ENCODE peak calls at places on chromosomes 7 and 10, in five cellular contexts. J is breast epithelium, U is IMR-90, B is A549, Z is spleen. R is an unnamed sample.
A peak's percentile ranks its signal among the peaks of the same experiment; 100 is the strongest.

GRCh38 chr7:19117870-19118608 is 603 bp upstream of the TWIST1 start:
- DNase-seq in B (no peak), Z (peak; percentile 63), U (peak; percentile 21), J (no peak), R (no peak)

GRCh38 chr7:836429-836828 is 4.2 kb downstream of the SUN1 start:
- DNase-seq in B (peak; percentile 18), J (no peak), U (peak; percentile 42), Z (no peak), R (no peak)

GRCh38 chr10:107072786-107073185 is 91.7 kb downstream of the SORCS1 start:
- DNase-seq in B (no peak), Z (no peak), J (no peak), U (no peak), R (no peak)

GRCh38 chr10:132198381-132199181 is 11.8 kb downstream of the DPYSL4 start:
- DNase-seq in U (no peak), J (no peak), B (no peak), Z (peak; percentile 76), R (no peak)

GRCh38 chr7:11910253-11910652 is 78.3 kb upstream of the THSD7A start:
- DNase-seq in B (no peak), J (no peak), Z (no peak), U (no peak), R (no peak)

GRCh38 chr10:92880233-92880861 is 32.0 kb downstream of the EXOC6 start:
- DNase-seq in Z (no peak), U (peak; percentile 63), B (peak; percentile 30), J (no peak), R (no peak)

GRCh38 chr7:70506463-70506862 is 625.5 kb upstream of the GALNT17 start:
- DNase-seq in U (no peak), Z (no peak), J (no peak), B (no peak), R (no peak)

GRCh38 chr10:131786756-131787605 is 113.8 kb upstream of the PPP2R2D start:
- DNase-seq in B (peak; percentile 26), J (peak; percentile 21), Z (no peak), U (peak; percentile 17), R (no peak)

GRCh38 chr7:150745086-150745485 is 7.9 kb downstream of the GIMAP5 start:
- DNase-seq in J (no peak), U (no peak), B (no peak), Z (no peak), R (no peak)

GRCh38 chr7:36082910-36083309 is 70.1 kb upstream of the EEPD1 start:
- DNase-seq in J (no peak), B (no peak), Z (no peak), U (no peak), R (no peak)

GRCh38 chr10:101311440-101312067 is 42.4 kb upstream of the BTRC start:
- DNase-seq in U (no peak), Z (peak; percentile 37), J (no peak), B (no peak), R (no peak)

GRCh38 chr7:42893341-42894242 is 18.3 kb downstream of the C7orf25 start:
- DNase-seq in U (no peak), J (no peak), Z (no peak), B (no peak), R (no peak)

GRCh38 chr7:75887669-75888369 is 9.0 kb downstream of the RHBDD2 start:
- DNase-seq in B (no peak), J (no peak), U (no peak), Z (no peak), R (no peak)

GRCh38 chr7:75881436-75882095 is 2.7 kb downstream of the RHBDD2 start:
- DNase-seq in B (no peak), J (no peak), Z (no peak), U (no peak), R (no peak)

GRCh38 chr7:75888464-75889222 is 9.8 kb downstream of the RHBDD2 start:
- DNase-seq in Z (no peak), B (no peak), J (no peak), U (no peak), R (no peak)

GRCh38 chr7:75884401-75884800 is 5.6 kb downstream of the RHBDD2 start:
- DNase-seq in J (no peak), U (no peak), Z (no peak), B (no peak), R (no peak)

GRCh38 chr7:75885011-75885410 is 6.2 kb downstream of the RHBDD2 start:
- DNase-seq in Z (no peak), J (no peak), B (no peak), U (no peak), R (no peak)
- H3K4me3 ChIP-seq in Z (no peak overlapping the region), J (no peak overlapping the region), B (no peak overlapping the region), U (no peak overlapping the region), R (no peak overlapping the region)

DNA sequence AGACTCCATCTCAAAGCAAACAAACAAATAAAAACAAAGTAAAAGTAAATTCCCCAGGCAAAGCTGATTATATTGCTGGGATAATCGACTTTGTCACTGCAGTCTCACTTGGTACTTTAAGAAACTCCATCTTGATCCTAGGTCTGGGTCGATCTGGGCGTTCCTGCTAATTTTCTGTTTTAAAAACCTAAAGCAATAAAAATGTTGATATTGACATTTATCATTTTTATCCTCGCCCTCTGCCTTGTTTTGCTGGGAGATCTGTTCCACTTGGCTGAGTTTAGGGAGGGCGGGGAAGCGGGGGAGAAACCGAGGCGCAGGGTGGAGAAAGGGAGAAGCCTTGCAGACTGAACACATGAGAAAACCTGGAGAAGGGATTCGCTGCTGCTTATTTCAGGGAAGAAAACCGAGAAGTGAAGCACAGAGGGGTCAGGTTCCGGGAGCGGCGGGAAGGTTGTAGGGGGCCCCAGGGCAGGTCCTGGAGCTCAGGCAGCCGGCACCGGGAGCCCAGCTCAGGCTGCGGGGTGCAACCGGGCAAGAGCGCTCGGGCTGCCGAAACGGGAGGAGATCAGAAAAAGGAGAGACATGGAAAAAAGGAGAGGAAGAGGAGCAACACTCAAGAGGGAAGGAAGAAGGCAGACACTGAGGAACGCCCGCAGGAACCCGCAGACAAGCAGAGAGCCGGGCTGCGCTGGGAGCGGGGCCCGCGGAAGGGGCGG is 27.4 kb upstream of the KMT2C start:
- DNase-seq in Z (no peak), J (no peak), B (no peak), U (peak; percentile 55), R (no peak)
- TF ChIP-seq POLR2A in Z (peak; percentile 30), J (no peak), B (peak; percentile 58), U (no peak), R (peak; percentile 65)

GRCh38 chr7:98286701-98287485 is 5.4 kb downstream of the BRI3 start:
- DNase-seq in B (no peak), U (no peak), J (no peak), Z (no peak), R (no peak)

GRCh38 chr7:98286093-98286525 is 4.6 kb downstream of the BRI3 start:
- DNase-seq in B (no peak), U (peak; percentile 55), Z (peak; percentile 83), J (peak; percentile 59), R (no peak)

GRCh38 chr7:98289333-98289875 is 7.9 kb downstream of the BRI3 start:
- DNase-seq in J (no peak), B (no peak), U (no peak), Z (no peak), R (no peak)

GRCh38 chr7:98288064-98288823 is 6.8 kb downstream of the BRI3 start:
- DNase-seq in B (no peak), J (no peak), Z (no peak), U (no peak), R (no peak)

DNA sequence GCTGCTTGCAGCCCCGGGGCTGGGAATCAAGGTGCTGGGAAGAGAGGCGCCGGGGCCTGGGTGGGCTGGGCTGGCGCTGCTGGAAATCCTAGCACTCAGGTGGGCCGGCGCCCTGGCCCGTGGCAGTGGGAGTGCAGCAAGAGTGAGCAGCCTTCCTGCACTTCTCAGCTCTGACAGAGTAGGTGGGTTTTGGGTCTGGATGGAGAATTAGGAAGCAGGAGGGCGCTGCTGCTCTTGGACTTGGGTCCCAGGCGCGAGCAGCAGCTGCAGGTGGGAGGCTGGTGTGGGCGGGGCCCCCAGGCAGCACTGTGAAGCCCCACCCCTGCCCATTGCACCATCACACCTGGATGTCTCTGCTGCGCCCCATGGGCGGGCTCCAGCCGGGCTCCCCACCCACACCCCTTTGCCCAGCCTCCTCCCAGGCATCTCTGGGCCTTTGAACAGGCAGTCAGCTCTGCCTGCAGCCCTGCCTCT is 6.0 kb downstream of the BRI3 start:
- DNase-seq in U (no peak), J (peak; percentile 50), B (no peak), Z (no peak), R (no peak)
- H3K4me1 ChIP-seq in U (peaks cover 37% of the 10 kb centered on the region), J (peaks cover 18% of the 10 kb centered on the region), B (peaks cover 56% of the 10 kb centered on the region), Z (peaks cover 64% of the 10 kb centered on the region), R (peaks cover 67% of the 10 kb centered on the region)

GRCh38 chr10:24255907-24256306 is 47.0 kb downstream of the KIAA1217 start:
- DNase-seq in Z (no peak), J (peak; percentile 91), B (no peak), U (no peak), R (no peak)
- H3K4me3 ChIP-seq in Z (no peak overlapping the region), J (no peak overlapping the region), B (no peak overlapping the region), U (no peak overlapping the region), R (peak overlapping the region; percentile 49)

GRCh38 chr10:95814011-95814727 is 58.2 kb downstream of the ENTPD1 start:
- DNase-seq in J (no peak), B (no peak), Z (no peak), U (peak; percentile 89), R (no peak)
- TF ChIP-seq POLR2A in J (no peak), B (no peak), Z (no peak), U (no peak), R (no peak)

DNA sequence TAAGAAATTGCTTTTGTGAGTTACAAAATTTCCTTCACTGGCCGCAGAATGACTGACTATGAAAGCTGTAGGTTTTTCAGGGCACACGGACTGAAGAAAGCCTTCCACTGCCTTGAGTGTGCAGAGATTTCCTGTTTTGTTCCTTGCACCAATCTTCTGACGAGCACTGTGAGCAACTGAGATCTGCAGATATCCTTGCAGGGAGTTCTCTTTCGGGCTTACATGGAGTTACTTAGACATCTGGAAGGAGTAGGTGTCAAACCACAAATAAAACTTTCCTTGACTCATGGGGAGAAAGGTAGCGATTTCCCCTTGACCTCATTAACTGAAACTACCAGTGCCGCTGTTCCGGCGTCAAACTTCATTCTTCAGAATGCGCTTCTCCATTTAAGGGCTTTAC is 1175.2 kb downstream of the GATA3 start:
- DNase-seq in J (no peak), B (no peak), U (no peak), Z (no peak), R (no peak)
- H3K4me1 ChIP-seq in J (no peaks in the 10 kb centered on the region), B (no peaks in the 10 kb centered on the region), U (no peaks in the 10 kb centered on the region), Z (no peaks in the 10 kb centered on the region), R (peaks cover 11% of the 10 kb centered on the region)

R was measured in esophagus squamous epithelium.